ENCODE peak calls at places on chromosomes 1 and 21, in four cellular contexts. M is WTC11, L is HEK293T, X is HepG2. B is an unnamed sample.

GRCh38 chr1:235024706-235025421 is 103.8 kb downstream of the TOMM20 start:
- DNase-seq in M (no peak), L (no peak), X (no peak), B (no peak)

GRCh38 chr1:33350611-33351280 is 29.8 kb upstream of the A3GALT2 start:
- DNase-seq in X (no peak), M (no peak), L (no peak), B (peak)

GRCh38 chr21:21907271-21907670 is 909.1 kb downstream of the NCAM2 start:
- DNase-seq in X (no peak), M (no peak), L (no peak), B (no peak)

GRCh38 chr1:223417444-223417843 is 24.2 kb downstream of the CCDC185 start:
- DNase-seq in M (no peak), X (peak), L (no peak), B (no peak)

GRCh38 chr1:184186167-184186566 is 134.6 kb downstream of the TSEN15 start:
- DNase-seq in L (no peak), X (peak), M (no peak), B (no peak)

GRCh38 chr1:31181515-31182343 is 58.0 kb downstream of the NKAIN1 start:
- DNase-seq in M (peak), L (peak), X (peak), B (peak)

GRCh38 chr1:107683198-107683657 is 281.8 kb downstream of the VAV3 start:
- DNase-seq in L (peak), M (no peak), X (peak), B (no peak)

GRCh38 chr1:198220428-198220827 is 63.6 kb downstream of the NEK7 start:
- DNase-seq in X (no peak), M (no peak), L (no peak), B (no peak)

GRCh38 chr1:243325305-243325890 is 69.6 kb downstream of the SDCCAG8 start:
- DNase-seq in M (no peak), L (peak), X (peak), B (peak)

GRCh38 chr21:45026833-45027232 is 47.5 kb upstream of the ADARB1 start:
- DNase-seq in M (no peak), X (no peak), L (no peak), B (no peak)

GRCh38 chr1:29379438-29380073 is 143.2 kb downstream of the PTPRU start:
- DNase-seq in L (peak), M (peak), X (peak), B (peak)

GRCh38 chr1:156493154-156493631 is 7.4 kb downstream of the MEF2D start:
- DNase-seq in X (no peak), M (no peak), L (no peak), B (no peak)

GRCh38 chr1:2233997-2234761 is 6.1 kb downstream of the SKI start:
- DNase-seq in L (no peak), X (peak), M (no peak), B (no peak)

GRCh38 chr1:1402081-1402900 is 3.2 kb upstream of the CCNL2 start:
- DNase-seq in M (peak), L (peak), X (peak), B (peak)

GRCh38 chr1:3060601-3061551 is 8.1 kb upstream of the PRDM16 start:
- DNase-seq in X (no peak), L (no peak), M (no peak), B (no peak)

GRCh38 chr1:185681034-185681633 is 53.1 kb upstream of the HMCN1 start:
- DNase-seq in M (no peak), L (peak), X (peak), B (peak)

GRCh38 chr1:94463056-94463764 is 45.0 kb downstream of the ABCD3 start:
- DNase-seq in L (peak), M (no peak), X (no peak), B (no peak)

GRCh38 chr1:34356862-34357261 is 180.2 kb downstream of the C1orf94 start:
- DNase-seq in X (no peak), M (no peak), L (no peak), B (no peak)

GRCh38 chr1:167599839-167600581 is 30.0 kb upstream of the RCSD1 start:
- DNase-seq in X (peak), L (no peak), M (no peak), B (peak)

GRCh38 chr1:12601690-12602632 is 16.0 kb downstream of the DHRS3 start:
- DNase-seq in L (no peak), M (peak), X (peak), B (peak)

GRCh38 chr1:234277161-234277868 is 95.9 kb upstream of the COA6 start:
- DNase-seq in L (no peak), M (no peak), X (no peak), B (no peak)

GRCh38 chr1:43286533-43286932 is 1.2 kb upstream of the C1orf210 start:
- DNase-seq in X (no peak), M (no peak), L (no peak), B (no peak)

GRCh38 chr1:27727126-27727525 is 1.4 kb downstream of the FAM76A start:
- DNase-seq in X (no peak), M (no peak), L (no peak), B (no peak)
- TF ChIP-seq ELF4 in X (no peak), M (no peak), L (no peak), B (no peak)

DNA sequence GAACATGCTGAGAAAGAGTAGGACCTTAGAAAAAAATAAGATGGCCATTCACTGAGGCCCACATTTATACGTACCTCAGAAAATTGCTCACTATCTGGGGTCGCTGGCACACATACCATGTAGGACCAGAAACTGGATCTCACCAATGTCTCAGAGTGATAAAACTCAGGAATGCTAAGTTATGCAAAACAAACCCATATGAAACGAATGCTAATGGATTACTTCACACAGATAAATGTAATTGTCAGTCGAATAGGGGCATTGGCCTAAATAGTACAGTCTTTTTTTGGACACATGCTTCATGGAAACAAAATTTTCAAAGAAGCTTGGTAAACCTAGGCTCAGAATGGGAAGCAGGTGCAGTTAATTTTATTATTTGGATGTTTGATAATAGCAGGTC is 32.6 kb upstream of the RGS2 start:
- DNase-seq in L (no peak), X (no peak), M (no peak), B (no peak)
- TF ChIP-seq ELF4 in L (no peak), X (no peak), M (no peak), B (no peak)

DNA sequence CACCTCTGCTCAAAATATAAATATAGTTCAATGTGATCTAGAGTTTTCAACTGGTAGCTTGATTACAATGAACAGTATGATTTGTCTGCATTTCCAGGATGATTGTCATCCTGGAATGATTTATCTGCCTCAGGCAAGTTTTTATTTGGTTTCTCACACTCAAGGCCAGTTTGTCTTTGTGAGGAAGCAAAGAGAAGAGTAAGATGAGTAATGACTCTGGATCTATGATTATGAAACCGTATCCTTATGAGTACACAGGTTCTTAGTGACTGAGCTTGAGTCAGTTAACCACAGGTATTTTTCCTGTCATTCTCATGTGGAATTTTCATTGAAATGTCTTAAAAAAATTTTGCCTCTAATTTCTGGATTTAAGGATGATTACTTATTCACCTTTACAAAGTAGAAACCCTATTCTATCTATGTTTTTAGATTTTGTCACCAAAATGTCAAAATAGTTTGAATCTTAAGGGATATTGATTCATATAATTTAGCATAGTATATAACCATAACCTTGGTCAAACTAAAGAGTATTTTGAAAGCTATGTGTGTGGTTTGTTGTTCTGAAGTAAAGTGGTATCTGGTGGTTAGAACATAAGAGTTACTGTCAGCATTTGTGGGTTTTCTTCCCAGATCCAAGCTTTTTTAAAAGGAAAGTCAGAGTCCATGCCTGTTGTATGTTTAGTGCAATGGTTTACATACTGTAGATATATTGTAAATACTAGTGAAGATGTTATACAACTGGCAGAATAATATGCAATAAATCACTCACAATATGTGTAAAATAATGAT is 145.0 kb downstream of the RASAL2 start:
- DNase-seq in L (no peak), X (peak), M (no peak), B (no peak)
- TF ChIP-seq ELF4 in L (no peak), X (no peak), M (no peak), B (no peak)

GRCh38 chr1:38072858-38073257 is 26.3 kb upstream of the POU3F1 start:
- DNase-seq in X (no peak), L (no peak), M (no peak), B (no peak)

GRCh38 chr1:38075191-38075590 is 28.6 kb upstream of the POU3F1 start:
- DNase-seq in X (no peak), M (no peak), L (no peak), B (no peak)

GRCh38 chr1:38076455-38076854 is 29.9 kb upstream of the POU3F1 start:
- DNase-seq in X (no peak), M (no peak), L (no peak), B (no peak)

GRCh38 chr1:38076038-38076437 is 29.4 kb upstream of the POU3F1 start:
- DNase-seq in M (peak), L (peak), X (no peak), B (peak)

GRCh38 chr1:38073926-38074677 is 27.5 kb upstream of the POU3F1 start:
- DNase-seq in L (no peak), M (no peak), X (no peak), B (no peak)
- TF ChIP-seq ELF4 in L (no peak), M (no peak), X (no peak), B (no peak)

GRCh38 chr21:39385299-39386145 is 36.6 kb upstream of the HMGN1 start:
- DNase-seq in X (peak), M (no peak), L (no peak), B (no peak)
- TF ChIP-seq ELF4 in X (no peak), M (no peak), L (no peak), B (no peak)

GRCh38 chr21:41781047-41781405 is 14.2 kb upstream of the RIPK4 start:
- DNase-seq in L (no peak), M (no peak), X (no peak), B (no peak)
- TF ChIP-seq ELF4 in L (no peak), M (no peak), X (no peak), B (no peak)

GRCh38 chr1:7608628-7609295 is 162.3 kb upstream of the VAMP3 start:
- DNase-seq in M (peak), L (no peak), X (peak), B (peak)
- TF ChIP-seq ELF4 in M (no peak), L (no peak), X (no peak), B (no peak)

GRCh38 chr1:38015978-38016640 is 3.6 kb downstream of the UTP11 start:
- DNase-seq in M (no peak), L (no peak), X (no peak), B (no peak)

GRCh38 chr1:38014724-38015424 is 2.3 kb downstream of the UTP11 start:
- DNase-seq in M (no peak), X (no peak), L (no peak), B (no peak)

GRCh38 chr1:38013027-38013588 is 574 bp downstream of the UTP11 start:
- DNase-seq in X (peak), L (peak), M (no peak), B (peak)

GRCh38 chr1:38009841-38010180 is 2.7 kb upstream of the UTP11 start:
- DNase-seq in L (no peak), M (no peak), X (no peak), B (no peak)

GRCh38 chr1:38014171-38014570 is 1.6 kb downstream of the UTP11 start:
- DNase-seq in M (no peak), L (no peak), X (no peak), B (peak)
- TF ChIP-seq ELF4 in M (no peak), L (no peak), X (no peak), B (no peak)

B was measured in K562.